ENCODE peak calls at places on chromosomes 3 and 15, in seven cellular contexts. D is T1000, S is HuH-7.5, Q is ELF-1, H is fibroblast of the aortic adventitia, W is HS-5, R is NAMALWA. L is an unnamed sample.

GRCh38 chr15:40336129-40337122 is 4.3 kb downstream of the CCDC9B start:
- DNase-seq in W (no peak), R (peak; percentile 48), H (no peak), D (no peak), S (no peak), Q (no peak), L (no peak)

GRCh38 chr15:100667405-100668320 is 65.3 kb downstream of the ASB7 start:
- DNase-seq in W (no peak), S (no peak), H (peak; percentile 36), Q (no peak), D (no peak), R (no peak), L (peak; percentile 40)

GRCh38 chr3:50671331-50671730 is 3.4 kb upstream of the DOCK3 start:
- DNase-seq in W (peak; percentile 19), Q (no peak), H (peak; percentile 83), R (no peak), S (no peak), D (peak; percentile 67), L (peak; percentile 81)

GRCh38 chr3:186109897-186110803 is 1.3 kb upstream of the ETV5 start:
- DNase-seq in R (no peak), W (no peak), D (peak; percentile 13), H (peak; percentile 44), S (no peak), Q (peak; percentile 64), L (peak; percentile 55)

GRCh38 chr3:42855547-42856380 is 19.9 kb downstream of the CYP8B1 start:
- DNase-seq in W (no peak), S (peak; percentile 45), H (no peak), Q (no peak), R (no peak), D (no peak), L (no peak)

GRCh38 chr3:32454111-32454510 is 48.5 kb downstream of the CMTM6 start:
- DNase-seq in Q (no peak), R (no peak), W (no peak), D (no peak), S (no peak), H (no peak), L (no peak)

GRCh38 chr3:166322394-166322793 is 485.2 kb upstream of the BCHE start:
- DNase-seq in Q (no peak), H (no peak), W (no peak), D (no peak), S (no peak), R (no peak), L (no peak)

GRCh38 chr15:31342781-31343626 is 16.4 kb downstream of the KLF13 start:
- DNase-seq in W (no peak), Q (no peak), R (no peak), H (no peak), D (no peak), S (no peak), L (no peak)

GRCh38 chr3:141407043-141407442 is 38.7 kb downstream of the ZBTB38 start:
- DNase-seq in Q (no peak), R (no peak), D (peak; percentile 31), H (peak; percentile 100), S (no peak), W (peak; percentile 98), L (peak; percentile 99)

GRCh38 chr3:169232863-169233262 is 430.6 kb downstream of the MECOM start:
- DNase-seq in S (no peak), Q (no peak), H (peak; percentile 81), W (no peak), R (no peak), D (no peak), L (peak; percentile 73)

GRCh38 chr3:48129921-48130320 is 58.3 kb downstream of the CDC25A start:
- DNase-seq in D (no peak), S (no peak), H (no peak), Q (no peak), W (no peak), R (no peak), L (no peak)

GRCh38 chr15:78149805-78150751 is 916 bp downstream of the IDH3A start:
- DNase-seq in R (peak; percentile 37), H (peak; percentile 21), D (no peak), S (peak; percentile 46), Q (peak; percentile 31), W (no peak), L (peak; percentile 22)

GRCh38 chr3:140467104-140467577 is 210.7 kb upstream of the TRIM42 start:
- DNase-seq in W (no peak), S (no peak), H (peak; percentile 27), D (peak; percentile 15), Q (peak; percentile 31), R (peak; percentile 8), L (peak; percentile 56)

GRCh38 chr3:111963424-111963823 is 15.4 kb upstream of the ABHD10 start:
- DNase-seq in Q (no peak), D (no peak), W (peak; percentile 65), H (peak; percentile 49), R (no peak), S (no peak), L (peak; percentile 65)

GRCh38 chr3:63625161-63625560 is 27.3 kb upstream of the SNTN start:
- DNase-seq in D (peak; percentile 42), H (peak; percentile 95), S (no peak), W (peak; percentile 91), R (no peak), Q (no peak), L (peak; percentile 94)

GRCh38 chr3:141789281-141789680 is 26.1 kb downstream of the GRK7 start:
- DNase-seq in H (no peak), Q (no peak), S (no peak), W (no peak), D (no peak), R (peak; percentile 51), L (no peak)

GRCh38 chr3:57009367-57009766 is 51.1 kb upstream of the SPATA12 start:
- DNase-seq in S (no peak), D (no peak), Q (peak; percentile 49), W (no peak), H (peak; percentile 80), R (no peak), L (no peak)

L was measured in cardiac fibroblast.